ENCODE peak calls at places on chromosomes 16 and 17, in five cellular contexts. L is activated naive CD4-positive, alpha-beta T cell; W is NCI-H1048; J is ureter; E is posterior cingulate gyrus. G is an unnamed sample.

GRCh38 chr16:48049832-48050231 is 106.0 kb downstream of the ABCC12 start:
- DNase-seq in L (no peak), W (no peak), J (no peak), E (no peak), G (no peak)

GRCh38 chr16:86075488-86075785 is 176.5 kb downstream of the IRF8 start:
- DNase-seq in L (no peak), W (no peak), J (no peak), E (no peak), G (no peak)

GRCh38 chr17:78597923-78598545 is 20.8 kb upstream of the DNAH17 start:
- DNase-seq in L (no peak), W (no peak), J (no peak), E (no peak), G (no peak)

GRCh38 chr17:79992657-79993389 is 42.8 kb downstream of the TBC1D16 start:
- DNase-seq in L (no peak), W (no peak), J (peak), E (no peak), G (no peak)

GRCh38 chr16:1770328-1771071 is 843 bp downstream of the NME3 start:
- DNase-seq in L (no peak), W (no peak), J (peak), E (peak), G (no peak)

GRCh38 chr17:56667925-56668324 is 74.4 kb downstream of the NOG start:
- DNase-seq in L (no peak), W (no peak), J (no peak), E (no peak), G (no peak)

GRCh38 chr16:84013787-84014569 is 28.6 kb downstream of the SLC38A8 start:
- DNase-seq in L (no peak), W (peak), J (peak), E (no peak), G (peak)

GRCh38 chr17:19010729-19011505 is 6.4 kb upstream of the FAM83G start:
- DNase-seq in L (no peak), W (no peak), J (no peak), E (no peak), G (no peak)

GRCh38 chr16:68951991-68952877 is 108.9 kb downstream of the TANGO6 start:
- DNase-seq in L (no peak), W (no peak), J (no peak), E (no peak), G (no peak)

GRCh38 chr17:6749519-6749918 is 6.3 kb upstream of the XAF1 start:
- DNase-seq in L (no peak), W (no peak), J (no peak), E (no peak), G (no peak)

GRCh38 chr17:50640701-50641338 is 6.1 kb downstream of the ABCC3 start:
- DNase-seq in L (no peak), W (no peak), J (no peak), E (no peak), G (no peak)

GRCh38 chr17:11999715-12000114 is 2.4 kb upstream of the ZNF18 start:
- DNase-seq in L (no peak), W (no peak), J (no peak), E (no peak), G (no peak)

GRCh38 chr17:67481808-67482207 is 104.7 kb downstream of the PITPNC1 start:
- DNase-seq in L (no peak), W (no peak), J (no peak), E (no peak), G (no peak)

GRCh38 chr17:68378202-68379149 is 78.8 kb downstream of the WIPI1 start:
- DNase-seq in L (no peak), W (no peak), J (peak), E (peak), G (peak)

GRCh38 chr17:52721932-52722331 is 563.4 kb upstream of the CA10 start:
- DNase-seq in L (no peak), W (no peak), J (no peak), E (no peak), G (no peak)

GRCh38 chr17:36807496-36808180 is 129.6 kb upstream of the LHX1 start:
- DNase-seq in L (no peak), W (no peak), J (no peak), E (no peak), G (no peak)

GRCh38 chr16:12090162-12090552 is 113.6 kb downstream of the SNX29 start:
- DNase-seq in L (no peak), W (no peak), J (no peak), E (no peak), G (no peak)

GRCh38 chr16:11884035-11884434 is 31.7 kb downstream of the GSPT1 start:
- DNase-seq in L (no peak), W (no peak), J (no peak), E (no peak), G (no peak)

GRCh38 chr17:75873587-75874322 is 4.6 kb downstream of the TRIM47 start:
- DNase-seq in L (no peak), W (no peak), J (no peak), E (no peak), G (no peak)

GRCh38 chr16:71956500-71956899 is 43.7 kb downstream of the PKD1L3 start:
- DNase-seq in L (no peak), W (no peak), J (no peak), E (no peak), G (no peak)

GRCh38 chr16:4213721-4214120 is 28.2 kb downstream of the SRL start:
- DNase-seq in L (no peak), W (no peak), J (peak), E (no peak), G (no peak)

GRCh38 chr16:78244131-78244899 is 144.9 kb downstream of the WWOX start:
- DNase-seq in L (no peak), W (no peak), J (no peak), E (no peak), G (no peak)

GRCh38 chr17:247767-248166 is 66.3 kb upstream of the DOC2B start:
- DNase-seq in L (no peak), W (no peak), J (no peak), E (no peak), G (no peak)

GRCh38 chr16:11001611-11002010 is 57.2 kb downstream of the CLEC16A start:
- DNase-seq in L (no peak), W (no peak), J (no peak), E (no peak), G (no peak)

G was measured in mesothelial cell of epicardium.